ENCODE peak calls at places on chromosomes 2 and 18, in eight cellular contexts. W, A, O, Y, T, H, Z and S are unnamed samples.

GRCh38 chr2:60066971-60067370 is 486.5 kb downstream of the BCL11A start:
- DNase-seq in W (no peak), A (no peak), O (no peak), Y (peak; percentile 84), T (no peak), H (no peak), Z (no peak), S (no peak)

GRCh38 chr2:31430439-31431165 is 16.1 kb upstream of the XDH start:
- DNase-seq in W (no peak), A (no peak), O (no peak), Y (no peak), T (no peak), H (no peak), Z (no peak), S (no peak)

GRCh38 chr18:5584751-5585417 is 41.1 kb upstream of the EPB41L3 start:
- DNase-seq in W (no peak), A (no peak), O (no peak), Y (peak; percentile 19), T (no peak), H (no peak), Z (no peak), S (no peak)

GRCh38 chr18:69658137-69658536 is 257.4 kb downstream of the DOK6 start:
- DNase-seq in W (no peak), A (no peak), O (no peak), Y (no peak), T (no peak), H (no peak), Z (no peak), S (no peak)

GRCh38 chr2:225041871-225042799 is at the start of gene DOCK10:
- DNase-seq in W (no peak), A (peak; percentile 23), O (peak; percentile 62), Y (peak; percentile 23), T (peak; percentile 24), H (peak; percentile 69), Z (no peak), S (peak; percentile 71)

GRCh38 chr2:222722327-222722946 is 51.0 kb downstream of the MOGAT1 start:
- DNase-seq in W (peak; percentile 34), A (no peak), O (no peak), Y (no peak), T (no peak), H (no peak), Z (no peak), S (no peak)

GRCh38 chr18:76339246-76339620 is 155.8 kb downstream of the ZNF516 start:
- DNase-seq in W (no peak), A (no peak), O (no peak), Y (no peak), T (no peak), H (no peak), Z (no peak), S (no peak)

GRCh38 chr2:20447437-20448245 is 767 bp downstream of the RHOB start:
- DNase-seq in W (peak; percentile 58), A (peak; percentile 8), O (peak; percentile 67), Y (peak; percentile 61), T (peak; percentile 57), H (peak; percentile 56), Z (no peak), S (peak; percentile 81)

GRCh38 chr2:97911210-97911921 is 84.4 kb downstream of the TMEM131 start:
- DNase-seq in W (no peak), A (no peak), O (no peak), Y (no peak), T (no peak), H (no peak), Z (no peak), S (no peak)

GRCh38 chr2:18311413-18311812 is 249.0 kb downstream of the RDH14 start:
- DNase-seq in W (no peak), A (no peak), O (no peak), Y (no peak), T (no peak), H (no peak), Z (no peak), S (no peak)

GRCh38 chr2:120896904-120897303 is 161.2 kb downstream of the GLI2 start:
- DNase-seq in W (no peak), A (no peak), O (no peak), Y (no peak), T (no peak), H (no peak), Z (no peak), S (no peak)

GRCh38 chr2:45869165-45869501 is 217.7 kb downstream of the PRKCE start:
- DNase-seq in W (no peak), A (no peak), O (no peak), Y (no peak), T (no peak), H (no peak), Z (no peak), S (no peak)

GRCh38 chr2:69493268-69493667 is 56.0 kb upstream of the NFU1 start:
- DNase-seq in W (peak; percentile 25), A (no peak), O (peak; percentile 12), Y (peak; percentile 22), T (peak; percentile 23), H (no peak), Z (no peak), S (no peak)

GRCh38 chr2:8549273-8549922 is 132.5 kb upstream of the ID2 start:
- DNase-seq in W (peak; percentile 9), A (no peak), O (no peak), Y (no peak), T (peak; percentile 1), H (no peak), Z (no peak), S (no peak)

GRCh38 chr2:121650554-121650930 is 1.3 kb upstream of the CLASP1 start:
- DNase-seq in W (no peak), A (peak; percentile 16), O (peak; percentile 44), Y (no peak), T (peak; percentile 23), H (peak; percentile 53), Z (no peak), S (no peak)

GRCh38 chr18:35750929-35751328 is 169.4 kb downstream of the GALNT1 start:
- DNase-seq in W (no peak), A (no peak), O (no peak), Y (peak; percentile 11), T (no peak), H (no peak), Z (no peak), S (no peak)

GRCh38 chr2:210961249-210961648 is 404.9 kb downstream of the CPS1 start:
- DNase-seq in W (no peak), A (no peak), O (no peak), Y (peak; percentile 19), T (no peak), H (no peak), Z (no peak), S (no peak)

GRCh38 chr2:30484995-30485394 is 37.9 kb downstream of the LCLAT1 start:
- DNase-seq in W (no peak), A (no peak), O (no peak), Y (no peak), T (no peak), H (no peak), Z (no peak), S (no peak)

GRCh38 chr2:44753552-44754285 is 187.8 kb upstream of the SIX3 start:
- DNase-seq in W (no peak), A (no peak), O (no peak), Y (no peak), T (no peak), H (no peak), Z (no peak), S (no peak)

GRCh38 chr2:217789003-217789735 is 213.6 kb downstream of the TNS1 start:
- DNase-seq in W (peak; percentile 82), A (peak; percentile 59), O (peak; percentile 80), Y (peak; percentile 78), T (peak; percentile 82), H (peak; percentile 84), Z (peak; percentile 82), S (peak; percentile 88)
- H3K4me1 ChIP-seq in W (peaks cover 39% of the 10 kb centered on the region), A (peaks cover 22% of the 10 kb centered on the region), O (no peaks in the 10 kb centered on the region), Y (no peaks in the 10 kb centered on the region), T (no peaks in the 10 kb centered on the region), H (peaks cover 8% of the 10 kb centered on the region), Z (no peaks in the 10 kb centered on the region), S (peaks cover 11% of the 10 kb centered on the region)

DNA sequence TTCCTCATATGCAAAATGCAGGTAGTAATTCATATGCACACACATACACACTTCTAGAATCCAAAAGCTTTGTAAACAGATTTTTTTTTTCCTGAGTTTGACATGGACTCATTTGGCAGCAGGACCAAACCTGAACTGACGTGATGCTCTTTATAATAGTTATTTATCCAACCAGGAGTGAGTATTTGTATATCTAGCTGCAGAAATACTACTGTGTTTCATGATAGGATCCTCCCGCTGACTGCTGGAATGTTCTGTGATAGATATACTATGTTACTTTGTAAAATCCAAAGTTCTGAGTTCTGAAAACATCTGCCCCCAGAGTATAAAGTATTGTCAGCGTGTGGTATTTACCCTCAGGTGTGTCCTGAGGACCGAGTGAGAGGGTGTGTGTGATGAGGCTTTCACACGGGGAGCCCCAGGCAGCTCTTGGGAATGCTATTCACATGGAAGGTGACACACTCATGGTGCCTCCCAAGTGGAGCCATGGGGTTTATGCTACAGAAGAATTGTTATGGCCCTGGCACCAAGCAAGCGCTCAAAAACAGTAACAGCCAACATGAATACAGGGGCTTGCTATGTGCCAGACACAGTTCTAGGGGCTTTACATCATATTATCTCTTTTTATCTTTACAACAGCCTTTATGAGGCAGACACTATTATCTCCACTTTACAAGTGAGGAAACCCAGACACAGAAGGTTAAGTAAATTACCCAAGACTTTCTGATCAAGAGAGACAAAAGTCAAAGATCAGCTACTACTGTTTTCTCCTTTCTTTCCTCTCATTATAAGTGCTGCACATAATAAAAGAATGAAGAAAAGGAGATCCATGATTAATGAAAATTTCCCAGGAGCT is 16.7 kb upstream of the TXNDC2 start:
- DNase-seq in W (no peak), A (no peak), O (no peak), Y (peak; percentile 79), T (peak; percentile 33), H (no peak), Z (no peak), S (no peak)
- H3K27ac ChIP-seq in W (no peak overlapping the region), A (peak overlapping the region; percentile 75), O (no peak overlapping the region), Y (peak overlapping the region; percentile 43), T (peak overlapping the region; percentile 63), H (no peak overlapping the region), Z (no peak overlapping the region), S (no peak overlapping the region)

GRCh38 chr2:54997826-54998225 is 52.4 kb downstream of the RTN4 start:
- DNase-seq in W (no peak), A (no peak), O (no peak), Y (no peak), T (no peak), H (no peak), Z (no peak), S (no peak)
- H3K4me1 ChIP-seq in W (peaks cover 40% of the 10 kb centered on the region), A (peaks cover 42% of the 10 kb centered on the region), O (peaks cover 5% of the 10 kb centered on the region), Y (no peaks in the 10 kb centered on the region), T (peaks cover 44% of the 10 kb centered on the region), H (peaks cover 29% of the 10 kb centered on the region), Z (peaks cover 33% of the 10 kb centered on the region), S (peaks cover 55% of the 10 kb centered on the region)

DNA sequence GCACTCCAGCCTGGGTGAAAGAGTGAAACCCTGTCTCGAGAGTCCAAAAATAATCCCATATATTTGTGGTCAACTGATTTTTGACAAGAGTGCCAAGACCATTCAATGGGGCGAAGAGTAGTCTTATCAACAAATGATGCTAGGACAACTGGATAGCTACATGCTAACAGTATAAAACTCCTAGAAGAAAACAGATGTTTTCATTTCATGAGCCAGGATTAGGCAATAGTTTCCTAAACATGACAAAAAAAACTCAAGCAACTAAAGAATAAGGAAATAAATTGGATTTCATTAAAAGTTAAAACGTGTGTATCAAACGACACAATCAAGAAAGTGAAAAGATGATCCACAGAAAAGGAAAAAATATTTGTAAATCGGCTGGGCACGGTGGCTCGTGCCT is 6.3 kb downstream of the LIMS2 start:
- DNase-seq in W (no peak), A (no peak), O (no peak), Y (no peak), T (no peak), H (no peak), Z (no peak), S (no peak)
- H3K27ac ChIP-seq in W (peak overlapping the region; percentile 99), A (no peak overlapping the region), O (no peak overlapping the region), Y (no peak overlapping the region), T (peak overlapping the region; percentile 86), H (no peak overlapping the region), Z (no peak overlapping the region), S (no peak overlapping the region)